ENCODE peak calls at places on chromosomes 12 and 14, in nine cellular contexts. H, Z, I, O, A, U, T, B and X are unnamed samples. For H3K27me3, the result is how much of the 10 kb centered on the place peaks cover.

GRCh38 chr12:101803978-101804377 is 26.8 kb downstream of the GNPTAB start:
- ATAC-seq in O (no peak), I (no peak), U (no peak), B (no peak), T (no peak), A (no peak), H (no peak), Z (no peak), X (no peak)

GRCh38 chr14:32375663-32376062 is 46.6 kb downstream of the AKAP6 start:
- ATAC-seq in O (no peak), I (no peak), B (no peak), H (no peak), A (peak), U (no peak), Z (no peak), T (no peak), X (no peak)

GRCh38 chr14:33740531-33740930 is 210.3 kb downstream of the EGLN3 start:
- ATAC-seq in I (no peak), U (peak), Z (no peak), B (no peak), A (no peak), H (no peak), O (no peak), T (no peak), X (no peak)

GRCh38 chr14:56474419-56475022 is 105.1 kb upstream of the TMEM260 start:
- ATAC-seq in H (no peak), Z (peak), A (peak), I (no peak), U (peak), B (peak), T (peak), O (peak), X (no peak)

GRCh38 chr14:89386214-89386886 is 30.7 kb downstream of the FOXN3 start:
- ATAC-seq in O (peak), I (no peak), A (peak), T (no peak), H (peak), Z (peak), B (peak), U (no peak), X (no peak)

GRCh38 chr12:51809193-51809592 is 39.3 kb downstream of the FIGNL2 start:
- ATAC-seq in A (no peak), H (no peak), Z (no peak), B (no peak), U (no peak), I (no peak), T (no peak), O (no peak), X (no peak)

GRCh38 chr12:46390881-46391280 is 18.3 kb upstream of the SLC38A2 start:
- ATAC-seq in I (no peak), A (peak), U (no peak), T (no peak), B (no peak), H (no peak), Z (no peak), O (no peak), X (no peak)

GRCh38 chr12:121060149-121061001 is 21.3 kb upstream of the OASL start:
- ATAC-seq in B (peak), T (peak), Z (peak), O (peak), I (peak), A (peak), U (peak), H (peak), X (no peak)

GRCh38 chr14:60642270-60642789 is 6.9 kb downstream of the SIX1 start:
- ATAC-seq in A (no peak), I (no peak), T (peak), H (no peak), Z (no peak), B (peak), U (no peak), O (peak), X (no peak)

GRCh38 chr14:104394606-104394910 is 185.0 kb upstream of the C14orf180 start:
- ATAC-seq in A (peak), O (no peak), Z (no peak), I (peak), U (no peak), T (no peak), B (no peak), H (no peak), X (no peak)

GRCh38 chr12:109087250-109087649 is 6.0 kb downstream of the ALKBH2 start:
- ATAC-seq in T (no peak), Z (peak), A (no peak), U (peak), B (peak), H (no peak), O (no peak), I (no peak), X (no peak)

GRCh38 chr12:19757317-19757877 is 318.1 kb downstream of the AEBP2 start:
- ATAC-seq in I (no peak), U (no peak), Z (no peak), H (no peak), O (peak), B (no peak), A (peak), T (peak), X (no peak)

GRCh38 chr14:64012720-64013119 is 159.9 kb downstream of the SYNE2 start:
- ATAC-seq in B (no peak), O (no peak), H (no peak), T (no peak), U (no peak), A (no peak), Z (no peak), I (no peak), X (no peak)

GRCh38 chr12:124527861-124528561 is 39.4 kb downstream of the NCOR2 start:
- ATAC-seq in A (no peak), O (no peak), B (no peak), U (no peak), T (no peak), I (no peak), H (no peak), Z (no peak), X (no peak)

GRCh38 chr12:46901464-46902205 is 75.8 kb upstream of the SLC38A4 start:
- ATAC-seq in H (no peak), A (no peak), U (no peak), T (no peak), I (no peak), B (no peak), O (no peak), Z (no peak), X (no peak)

GRCh38 chr14:21063479-21063878 is 5.9 kb downstream of the RNASE8 start:
- ATAC-seq in A (no peak), H (no peak), T (no peak), O (no peak), U (peak), B (peak), I (no peak), Z (peak), X (peak)

GRCh38 chr12:78560633-78561032 is 303.9 kb upstream of the SYT1 start:
- ATAC-seq in I (no peak), H (no peak), T (no peak), A (no peak), Z (no peak), B (no peak), U (no peak), O (no peak), X (no peak)

GRCh38 chr14:65824285-65824977 is 411.9 kb downstream of the FUT8 start:
- ATAC-seq in H (no peak), Z (peak), U (peak), T (peak), B (peak), O (peak), A (peak), I (peak), X (peak)
- H3K27me3 ChIP-seq in H (under half), Z (under half), U (under half), T (under half), B (under half), O (under half), A (under half), I (under half), X (under half)

GRCh38 chr14:100662850-100663527 is 63.7 kb upstream of the DLK1 start:
- ATAC-seq in U (no peak), T (peak), I (no peak), A (peak), B (peak), Z (peak), H (no peak), O (peak), X (no peak)
- TF ChIP-seq CTCF in U (peak), T (peak), I (peak), A (peak), B (peak), Z (peak), H (peak), O (peak), X (peak)

GRCh38 chr12:126681676-126682075 is 1585.3 kb upstream of the TMEM132C start:
- ATAC-seq in H (no peak), U (no peak), A (no peak), Z (peak), I (no peak), B (no peak), O (no peak), T (no peak), X (no peak)
- H3K27me3 ChIP-seq in H (under half), U (under half), A (under half), Z (under half), I (under half), B (under half), O (under half), T (under half), X (under half)

DNA sequence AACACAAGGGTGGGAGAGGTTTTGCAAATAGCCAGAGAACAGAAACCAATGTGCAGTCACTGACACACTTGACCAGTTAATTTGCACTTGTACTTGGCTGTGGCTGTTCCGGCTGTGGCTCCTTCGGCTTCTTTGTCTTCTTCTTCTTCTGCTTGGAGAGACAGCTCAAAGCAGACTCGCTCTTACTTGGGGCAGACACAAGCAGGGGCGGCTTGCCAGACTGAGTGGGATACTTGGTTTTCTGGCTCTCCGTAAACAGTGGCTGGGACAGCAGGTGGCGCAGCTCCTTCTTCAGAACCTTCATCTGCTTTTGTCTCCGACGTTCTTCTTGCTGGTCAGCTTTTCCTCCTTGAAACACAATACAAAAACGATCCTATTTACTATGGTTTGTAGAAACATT is 25.0 kb downstream of the OTUB2 start:
- ATAC-seq in B (no peak), I (no peak), U (no peak), O (peak), Z (no peak), T (no peak), A (no peak), H (no peak), X (no peak)
- TF ChIP-seq CTCF in B (no peak), I (no peak), U (peak), O (no peak), Z (peak), T (no peak), A (no peak), H (peak), X (no peak)

GRCh38 chr12:132427999-132428871 is 61.7 kb upstream of the FBRSL1 start:
- ATAC-seq in A (peak), I (no peak), T (peak), H (no peak), O (no peak), U (peak), B (peak), Z (no peak), X (no peak)
- H3K27me3 ChIP-seq in A (under half), I (under half), T (under half), H (under half), O (under half), U (under half), B (under half), Z (under half), X (half or more)

GRCh38 chr12:28202374-28203130 is 12.3 kb downstream of the CCDC91 start:
- ATAC-seq in T (no peak), Z (no peak), B (peak), U (peak), I (no peak), H (no peak), O (no peak), A (no peak), X (no peak)
- TF ChIP-seq CTCF in T (no peak), Z (no peak), B (no peak), U (peak), I (no peak), H (no peak), O (no peak), A (no peak), X (no peak)